ENCODE peak calls at places on chromosomes 5 and 9, in ten cellular contexts. V, J, I, F, X, U, O, T, B and E are unnamed samples.
A peak's percentile ranks its signal among the peaks of the same experiment; 100 is the strongest.

GRCh38 chr9:124122813-124123462 is 111.4 kb downstream of the LHX2 start:
- DNase-seq in V (no peak), J (no peak), I (no peak), F (no peak), X (no peak), U (peak; percentile 43), O (no peak), T (no peak), B (peak; percentile 44), E (no peak)

GRCh38 chr9:124295097-124295794 is 37.5 kb downstream of the NEK6 start:
- DNase-seq in V (peak; percentile 86), J (no peak), I (no peak), F (no peak), X (no peak), U (no peak), O (no peak), T (no peak), B (no peak), E (no peak)

GRCh38 chr5:82564963-82565362 is 286.8 kb upstream of the RPS23 start:
- DNase-seq in V (no peak), J (no peak), I (no peak), F (no peak), X (no peak), U (no peak), O (no peak), T (no peak), B (no peak), E (no peak)

GRCh38 chr9:88993871-88994819 is 2.9 kb downstream of the S1PR3 start:
- DNase-seq in V (no peak), J (no peak), I (no peak), F (no peak), X (no peak), U (no peak), O (no peak), T (no peak), B (no peak), E (peak; percentile 64)

GRCh38 chr9:92504881-92505280 is 22.6 kb upstream of the ASPN start:
- DNase-seq in V (no peak), J (no peak), I (no peak), F (no peak), X (no peak), U (peak; percentile 35), O (no peak), T (no peak), B (no peak), E (no peak)

GRCh38 chr5:38923661-38924451 is 78.0 kb downstream of the OSMR start:
- DNase-seq in V (no peak), J (no peak), I (no peak), F (no peak), X (no peak), U (peak; percentile 31), O (no peak), T (no peak), B (no peak), E (no peak)

GRCh38 chr9:113349434-113350337 is at the start of gene BSPRY:
- DNase-seq in V (no peak), J (peak; percentile 18), I (peak; percentile 29), F (no peak), X (no peak), U (no peak), O (no peak), T (peak; percentile 58), B (peak; percentile 40), E (peak; percentile 42)

GRCh38 chr9:114504341-114505186 is 709 bp downstream of the WHRN start:
- DNase-seq in V (peak; percentile 80), J (peak; percentile 18), I (peak; percentile 23), F (peak; percentile 37), X (peak; percentile 60), U (peak; percentile 19), O (no peak), T (no peak), B (no peak), E (peak; percentile 75)

GRCh38 chr5:93163010-93163663 is 417.9 kb downstream of the NR2F1-AS1 start:
- DNase-seq in V (no peak), J (peak; percentile 91), I (no peak), F (no peak), X (peak; percentile 51), U (peak; percentile 88), O (no peak), T (no peak), B (no peak), E (no peak)

GRCh38 chr5:166551384-166551783 is 1740.1 kb upstream of the WWC1 start:
- DNase-seq in V (no peak), J (no peak), I (no peak), F (no peak), X (no peak), U (no peak), O (no peak), T (peak; percentile 60), B (no peak), E (no peak)

GRCh38 chr9:125325821-125326220 is 64.2 kb downstream of the GAPVD1 start:
- DNase-seq in V (no peak), J (no peak), I (no peak), F (no peak), X (no peak), U (peak; percentile 36), O (no peak), T (no peak), B (no peak), E (no peak)

GRCh38 chr9:122265265-122265900 is 701 bp downstream of the MRRF start:
- DNase-seq in V (no peak), J (peak; percentile 18), I (no peak), F (no peak), X (peak; percentile 65), U (peak; percentile 6), O (peak; percentile 5), T (no peak), B (peak; percentile 81), E (peak; percentile 14)
- TF ChIP-seq POLR2A in V (no peak), J (no peak), I (no peak), F (no peak), X (no peak), U (no peak), O (no peak), T (no peak), B (no peak), E (no peak)

GRCh38 chr9:34520505-34521385 is 2.0 kb downstream of the ENHO start:
- DNase-seq in V (peak; percentile 41), J (no peak), I (no peak), F (no peak), X (no peak), U (no peak), O (no peak), T (no peak), B (peak; percentile 48), E (no peak)

GRCh38 chr9:34520096-34520495 is 2.7 kb downstream of the ENHO start:
- DNase-seq in V (peak; percentile 50), J (no peak), I (no peak), F (no peak), X (no peak), U (no peak), O (no peak), T (no peak), B (no peak), E (no peak)

GRCh38 chr9:34518110-34518616 is 4.6 kb downstream of the ENHO start:
- DNase-seq in V (peak; percentile 47), J (no peak), I (no peak), F (no peak), X (no peak), U (no peak), O (no peak), T (no peak), B (no peak), E (no peak)

GRCh38 chr9:34518896-34519295 is 3.9 kb downstream of the ENHO start:
- DNase-seq in V (peak; percentile 1), J (no peak), I (no peak), F (no peak), X (no peak), U (no peak), O (no peak), T (no peak), B (no peak), E (no peak)

DNA sequence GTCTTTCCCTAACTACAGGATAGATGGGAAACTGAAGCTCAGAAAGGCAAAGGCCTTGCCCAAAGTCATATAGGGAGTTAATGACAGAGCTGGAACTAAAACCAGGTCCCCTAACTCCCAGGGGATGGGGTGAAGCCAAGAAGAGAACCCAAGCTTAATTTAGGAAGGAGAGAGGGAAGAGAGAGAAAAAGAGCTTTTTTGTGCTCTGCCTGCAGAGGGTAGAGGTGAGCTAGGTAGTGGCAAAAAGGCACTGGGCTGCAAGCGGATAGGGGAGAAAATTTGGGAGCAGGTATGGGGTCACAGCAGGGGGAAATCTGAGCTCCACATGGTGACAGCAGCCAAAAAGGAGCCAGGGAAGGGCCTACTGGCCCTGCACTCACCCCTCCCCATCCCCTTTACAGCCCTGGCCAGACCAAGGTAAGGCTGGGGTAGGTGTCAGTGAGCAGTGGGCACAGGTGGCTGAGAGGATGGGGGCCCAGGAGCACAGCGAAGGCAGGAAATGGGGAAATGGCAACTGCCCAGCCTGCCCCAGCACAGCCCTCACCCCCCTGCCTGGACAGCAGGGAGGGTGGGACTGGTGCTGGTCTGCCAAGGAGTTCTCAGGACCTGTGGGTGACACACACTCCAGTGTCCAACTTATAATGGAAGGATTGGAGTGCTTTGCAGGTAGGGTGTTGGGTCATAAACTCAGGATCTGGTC is 3.3 kb downstream of the ENHO start:
- DNase-seq in V (peak; percentile 33), J (no peak), I (no peak), F (no peak), X (no peak), U (no peak), O (no peak), T (no peak), B (no peak), E (no peak)
- H3K4me3 ChIP-seq in V (no peak overlapping the region), J (no peak overlapping the region), I (no peak overlapping the region), F (no peak overlapping the region), X (no peak overlapping the region), U (no peak overlapping the region), O (no peak overlapping the region), T (no peak overlapping the region), B (no peak overlapping the region), E (no peak overlapping the region)

DNA sequence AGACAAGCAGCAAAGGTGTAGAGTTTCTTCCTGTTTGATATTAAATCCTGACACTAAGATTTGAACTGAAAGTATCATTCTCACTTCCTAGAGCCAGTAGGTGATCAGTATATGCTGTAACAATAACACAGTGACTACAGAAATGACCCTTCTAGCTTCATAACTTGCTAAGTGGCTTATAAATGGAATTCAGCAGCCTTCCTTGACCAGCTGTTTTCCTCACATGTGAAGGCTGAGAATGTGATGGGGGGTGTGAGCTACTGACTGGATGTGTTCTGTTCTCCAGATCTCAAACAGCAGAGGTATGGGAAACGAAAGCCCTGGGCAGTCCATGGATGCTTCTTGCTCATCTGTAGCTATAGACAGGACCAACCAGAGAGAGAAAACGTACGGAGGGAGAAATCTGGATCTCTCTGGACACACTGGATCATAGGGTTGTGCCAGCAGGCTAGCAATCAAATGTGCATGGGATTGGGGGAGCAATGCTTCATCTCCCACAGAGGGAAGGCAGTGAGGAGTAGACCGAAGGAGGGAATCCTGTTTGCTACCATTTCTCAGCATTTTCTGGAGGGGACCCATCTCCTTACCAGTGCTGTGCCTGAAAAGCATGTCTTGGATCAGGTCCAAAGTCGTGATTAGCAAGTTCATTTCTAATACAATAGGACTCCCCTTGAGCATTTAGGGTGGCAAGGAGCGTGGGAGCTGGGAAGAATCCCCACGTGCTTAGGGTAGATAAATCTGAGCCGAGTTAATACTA is 39.4 kb downstream of the TNFAIP8 start:
- DNase-seq in V (no peak), J (no peak), I (no peak), F (no peak), X (no peak), U (no peak), O (no peak), T (no peak), B (no peak), E (no peak)
- TF ChIP-seq POLR2A in V (no peak), J (no peak), I (no peak), F (no peak), X (no peak), U (no peak), O (no peak), T (no peak), B (no peak), E (no peak)

GRCh38 chr9:136346157-136346481 is 17.4 kb downstream of the DNLZ start:
- DNase-seq in V (no peak), J (no peak), I (no peak), F (no peak), X (no peak), U (no peak), O (no peak), T (no peak), B (no peak), E (no peak)
- H3K4me3 ChIP-seq in V (no peak overlapping the region), J (peak overlapping the region; percentile 18), I (no peak overlapping the region), F (peak overlapping the region; percentile 49), X (no peak overlapping the region), U (no peak overlapping the region), O (no peak overlapping the region), T (no peak overlapping the region), B (no peak overlapping the region), E (no peak overlapping the region)